ENCODE peak calls at places on chromosomes 2 and 18, in six cellular contexts. O is uterus, Y is aorta, L is GM23338, B is stomach, K is K562. E is an unnamed sample.

GRCh38 chr2:69242651-69243051 is 144.4 kb downstream of the GFPT1 start:
- DNase-seq in O (no peak), Y (no peak), L (no peak), B (no peak), K (no peak), E (no peak)

GRCh38 chr2:28334527-28334891 is 58.1 kb upstream of the FOSL2 start:
- DNase-seq in O (no peak), Y (no peak), L (no peak), B (no peak), K (no peak), E (peak; percentile 64)

GRCh38 chr2:18219676-18220075 is 340.8 kb downstream of the RDH14 start:
- DNase-seq in O (no peak), Y (no peak), L (no peak), B (no peak), K (no peak), E (no peak)

GRCh38 chr2:178484245-178485041 is 4.2 kb downstream of the PLEKHA3 start:
- DNase-seq in O (no peak), Y (no peak), L (no peak), B (peak; percentile 71), K (no peak), E (no peak)

GRCh38 chr2:85012855-85013254 is 41.9 kb downstream of the KCMF1 start:
- DNase-seq in O (no peak), Y (no peak), L (no peak), B (no peak), K (no peak), E (no peak)

GRCh38 chr2:44163782-44164181 is 4.9 kb upstream of the PPM1B start:
- DNase-seq in O (no peak), Y (no peak), L (no peak), B (no peak), K (no peak), E (no peak)

GRCh38 chr2:185279999-185280398 is 458.6 kb upstream of the FSIP2 start:
- DNase-seq in O (no peak), Y (no peak), L (peak; percentile 43), B (no peak), K (no peak), E (no peak)

GRCh38 chr2:112679484-112679883 is 33.7 kb downstream of the SLC20A1 start:
- DNase-seq in O (no peak), Y (no peak), L (no peak), B (no peak), K (no peak), E (peak; percentile 38)

GRCh38 chr2:133579295-133579694 is 11.0 kb upstream of the NCKAP5 start:
- DNase-seq in O (no peak), Y (no peak), L (no peak), B (peak; percentile 61), K (no peak), E (no peak)

GRCh38 chr18:21454725-21455124 is 145.8 kb downstream of the ESCO1 start:
- DNase-seq in O (no peak), Y (no peak), L (peak; percentile 50), B (no peak), K (no peak), E (no peak)

GRCh38 chr2:236970656-236971010 is 115.1 kb upstream of the COPS8 start:
- DNase-seq in O (no peak), Y (no peak), L (no peak), B (peak; percentile 3), K (no peak), E (no peak)

GRCh38 chr2:68643011-68643873 is at the start of gene PROKR1:
- DNase-seq in O (no peak), Y (peak; percentile 61), L (peak; percentile 83), B (peak; percentile 57), K (peak; percentile 55), E (no peak)

GRCh38 chr2:232951891-232952290 is 61.2 kb downstream of the NGEF start:
- DNase-seq in O (no peak), Y (no peak), L (no peak), B (no peak), K (no peak), E (no peak)

GRCh38 chr2:43399515-43400245 is 173.3 kb upstream of the ZFP36L2 start:
- DNase-seq in O (no peak), Y (no peak), L (no peak), B (no peak), K (no peak), E (no peak)

GRCh38 chr2:195049372-195050031 is 607.5 kb upstream of the SLC39A10 start:
- DNase-seq in O (no peak), Y (no peak), L (no peak), B (no peak), K (no peak), E (no peak)

GRCh38 chr2:18721038-18721922 is 131.9 kb upstream of the NT5C1B start:
- DNase-seq in O (no peak), Y (peak; percentile 58), L (no peak), B (no peak), K (no peak), E (no peak)

GRCh38 chr2:54872783-54873182 is 149.3 kb downstream of the EML6 start:
- DNase-seq in O (no peak), Y (no peak), L (no peak), B (no peak), K (no peak), E (no peak)

GRCh38 chr18:51236225-51236624 is 38.7 kb upstream of the MEX3C start:
- DNase-seq in O (no peak), Y (no peak), L (no peak), B (no peak), K (peak; percentile 22), E (no peak)

GRCh38 chr2:40282428-40282827 is 169.5 kb downstream of the SLC8A1 start:
- DNase-seq in O (no peak), Y (no peak), L (no peak), B (no peak), K (no peak), E (no peak)

GRCh38 chr2:40027968-40028367 is 248.9 kb upstream of the THUMPD2 start:
- DNase-seq in O (no peak), Y (no peak), L (no peak), B (no peak), K (no peak), E (no peak)

GRCh38 chr18:10228380-10228779 is 226.1 kb upstream of the APCDD1 start:
- DNase-seq in O (no peak), Y (no peak), L (no peak), B (no peak), K (no peak), E (no peak)

GRCh38 chr2:64489081-64489761 is 34.9 kb upstream of the AFTPH start:
- DNase-seq in O (no peak), Y (no peak), L (no peak), B (no peak), K (no peak), E (no peak)

GRCh38 chr2:54657664-54658083 is 65.8 kb upstream of the EML6 start:
- DNase-seq in O (peak; percentile 51), Y (peak; percentile 61), L (peak; percentile 79), B (peak; percentile 82), K (peak; percentile 56), E (peak; percentile 59)

GRCh38 chr2:79723830-79724229 is 211.0 kb downstream of the CTNNA2 start:
- DNase-seq in O (no peak), Y (no peak), L (no peak), B (no peak), K (no peak), E (no peak)

GRCh38 chr18:40234217-40234616 is 1720.8 kb upstream of the PIK3C3 start:
- DNase-seq in O (no peak), Y (no peak), L (no peak), B (no peak), K (no peak), E (no peak)

GRCh38 chr2:175176624-175177023 is 4.9 kb downstream of the ATP5MC3 start:
- DNase-seq in O (no peak), Y (no peak), L (no peak), B (no peak), K (no peak), E (no peak)

GRCh38 chr18:30811580-30811979 is 231.0 kb downstream of the DSC3 start:
- DNase-seq in O (no peak), Y (no peak), L (no peak), B (no peak), K (no peak), E (no peak)

GRCh38 chr2:105783151-105783738 is 38.5 kb downstream of the NCK2 start:
- DNase-seq in O (no peak), Y (no peak), L (no peak), B (no peak), K (no peak), E (no peak)

GRCh38 chr18:48333563-48333962 is 75.6 kb downstream of the ZBTB7C start:
- DNase-seq in O (no peak), Y (no peak), L (peak; percentile 55), B (no peak), K (no peak), E (no peak)

GRCh38 chr2:43315482-43315881 is 89.1 kb upstream of the ZFP36L2 start:
- DNase-seq in O (no peak), Y (no peak), L (no peak), B (no peak), K (no peak), E (no peak)

GRCh38 chr2:58851598-58851997 is 610.5 kb upstream of the FANCL start:
- DNase-seq in O (no peak), Y (no peak), L (no peak), B (no peak), K (no peak), E (no peak)

DNA sequence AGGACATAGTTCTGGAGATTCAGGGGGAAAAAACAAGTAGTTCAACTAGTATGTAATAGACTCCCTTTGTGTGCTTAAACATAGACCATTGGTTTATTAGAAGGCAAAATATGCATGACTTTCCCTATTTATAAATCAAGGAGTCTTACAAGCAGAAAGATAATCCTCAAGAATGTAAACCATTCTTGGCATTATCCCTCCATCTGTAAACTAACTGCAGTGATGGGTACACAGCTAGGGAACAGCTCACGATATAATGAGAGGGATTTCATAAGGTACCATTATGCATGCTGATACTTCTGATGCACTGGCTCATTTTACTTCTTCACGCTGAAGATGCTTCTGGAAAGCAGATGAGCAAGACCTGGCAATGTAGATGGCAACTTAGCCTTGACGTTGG is 878 bp downstream of the FBXO15 start:
- DNase-seq in O (no peak), Y (no peak), L (no peak), B (no peak), K (no peak), E (no peak)
- H3K27ac ChIP-seq in O (no peak overlapping the region), Y (no peak overlapping the region), L (no peak overlapping the region), B (peak overlapping the region; percentile 97), K (no peak overlapping the region), E (no peak overlapping the region)

GRCh38 chr18:3594760-3595241 is 144.8 kb downstream of the TGIF1 start:
- DNase-seq in O (peak; percentile 27), Y (peak; percentile 51), L (no peak), B (peak; percentile 37), K (no peak), E (no peak)
- H3K4me3 ChIP-seq in O (peak overlapping the region; percentile 48), Y (peak overlapping the region; percentile 59), L (peak overlapping the region; percentile 48), B (peak overlapping the region; percentile 49), K (peak overlapping the region; percentile 42), E (peak overlapping the region; percentile 58)

DNA sequence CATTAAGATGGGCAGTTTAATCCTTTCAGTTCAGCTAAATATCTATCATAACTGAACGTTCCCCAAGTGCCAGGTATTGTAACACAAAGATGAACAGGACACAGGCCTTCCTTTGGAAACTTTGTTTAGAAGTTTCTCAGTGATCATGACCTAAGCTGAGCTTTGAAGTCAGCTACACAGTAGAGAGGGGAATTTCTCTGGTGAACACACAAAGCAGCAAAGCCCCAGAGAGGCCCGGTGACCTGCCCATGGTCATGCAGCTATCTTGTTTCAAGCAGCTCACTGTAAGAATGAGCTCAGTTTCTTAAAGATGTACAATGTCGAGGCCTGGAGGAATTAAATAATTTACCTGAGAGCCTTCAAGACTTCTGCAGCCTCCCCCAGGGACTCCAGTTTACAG is 325.8 kb downstream of the TXNL1 start:
- DNase-seq in O (no peak), Y (no peak), L (no peak), B (no peak), K (no peak), E (no peak)
- H3K4me1 ChIP-seq in O (no peaks in the 10 kb centered on the region), Y (no peaks in the 10 kb centered on the region), L (peaks cover 12% of the 10 kb centered on the region), B (no peaks in the 10 kb centered on the region), K (no peaks in the 10 kb centered on the region), E (no peaks in the 10 kb centered on the region)

GRCh38 chr2:120231974-120232635 is 8.9 kb upstream of the TMEM185B start:
- DNase-seq in O (peak; percentile 22), Y (peak; percentile 33), L (no peak), B (peak; percentile 60), K (no peak), E (peak; percentile 13)
- H3K27ac ChIP-seq in O (peak overlapping the region; percentile 66), Y (no peak overlapping the region), L (no peak overlapping the region), B (peak overlapping the region; percentile 82), K (peak overlapping the region; percentile 5), E (peak overlapping the region; percentile 50)